ENCODE peak calls at places on chromosomes 3 and 15, in seven cellular contexts. Y, N, M, W, A, R and I are unnamed samples.
A peak's percentile ranks its signal among the peaks of the same experiment; 100 is the strongest.

GRCh38 chr3:47954562-47954961 is 61.7 kb downstream of the MAP4 start:
- DNase-seq in Y (no peak), W (no peak), N (peak; percentile 52), A (no peak), R (no peak), M (no peak), I (no peak)

GRCh38 chr15:28935316-28935715 is 49.5 kb downstream of the APBA2 start:
- DNase-seq in N (no peak), R (no peak), W (no peak), Y (no peak), A (peak; percentile 81), M (no peak), I (peak; percentile 79)

GRCh38 chr3:113231827-113232253 is 20.5 kb downstream of the BOC start:
- DNase-seq in R (no peak), A (no peak), Y (no peak), N (peak; percentile 65), W (no peak), M (no peak), I (no peak)

GRCh38 chr3:50609743-50610085 is 1.9 kb downstream of the CISH start:
- DNase-seq in M (no peak), Y (no peak), W (no peak), N (no peak), A (no peak), R (no peak), I (no peak)

GRCh38 chr15:89486726-89487050 is 9.7 kb downstream of the RHCG start:
- DNase-seq in R (no peak), W (no peak), N (no peak), A (peak; percentile 71), M (no peak), Y (no peak), I (no peak)

GRCh38 chr3:22117751-22118346 is 366.8 kb upstream of the ZNF385D start:
- DNase-seq in Y (no peak), M (no peak), R (no peak), N (peak; percentile 73), W (no peak), A (no peak), I (no peak)

GRCh38 chr3:36907911-36908646 is 36.8 kb downstream of the TRANK1 start:
- DNase-seq in Y (no peak), R (peak; percentile 41), A (no peak), W (peak; percentile 66), N (peak; percentile 79), M (no peak), I (peak; percentile 88)

GRCh38 chr15:90141646-90142045 is 39.4 kb upstream of the IDH2 start:
- DNase-seq in W (no peak), Y (no peak), R (no peak), N (peak; percentile 51), A (no peak), M (no peak), I (no peak)

GRCh38 chr3:161674402-161674801 is 177.8 kb downstream of the OTOL1 start:
- DNase-seq in R (no peak), N (no peak), W (no peak), M (no peak), A (no peak), Y (no peak), I (no peak)